ENCODE peak calls at places on chromosome 15, in six cellular contexts. L is H9, O is suprapubic skin, S is RWPE1, H is lower lobe of right lung, I is psoas muscle. F is an unnamed sample.

GRCh38 chr15:29698030-29698701 is 124.1 kb downstream of the TJP1 start:
- DNase-seq in L (no peak), H (no peak), S (peak; percentile 69), I (no peak), O (no peak), F (no peak)

GRCh38 chr15:72222433-72222832 is 8.6 kb downstream of the PKM start:
- DNase-seq in I (peak; percentile 90), H (no peak), L (no peak), S (peak; percentile 96), O (no peak), F (no peak)

GRCh38 chr15:42736178-42736792 is 643 bp downstream of the CDAN1 start:
- DNase-seq in H (no peak), I (no peak), O (no peak), L (no peak), S (peak; percentile 42), F (no peak)

GRCh38 chr15:23629234-23629805 is 18.3 kb downstream of the MAGEL2 start:
- DNase-seq in O (no peak), I (no peak), L (no peak), S (no peak), H (no peak), F (no peak)

GRCh38 chr15:23860290-23860751 is 173.2 kb upstream of the NDN start:
- DNase-seq in H (no peak), O (no peak), L (peak; percentile 94), S (no peak), I (no peak), F (no peak)

GRCh38 chr15:79010278-79010677 is 65.4 kb upstream of the CTSH start:
- DNase-seq in S (no peak), H (no peak), L (no peak), O (no peak), I (no peak), F (no peak)

GRCh38 chr15:100844778-100845177 is 34.9 kb upstream of the ALDH1A3 start:
- DNase-seq in H (no peak), I (no peak), O (no peak), S (no peak), L (no peak), F (no peak)

GRCh38 chr15:77533530-77533929 is 99.2 kb downstream of the LINGO1 start:
- DNase-seq in S (no peak), L (no peak), H (no peak), O (no peak), I (peak; percentile 3), F (peak; percentile 43)

GRCh38 chr15:48581221-48581620 is 64.3 kb downstream of the FBN1 start:
- DNase-seq in I (no peak), S (no peak), O (no peak), L (no peak), H (no peak), F (no peak)

GRCh38 chr15:70492240-70493177 is 270.8 kb downstream of the UACA start:
- DNase-seq in O (no peak), S (peak; percentile 84), I (peak; percentile 66), L (no peak), H (peak; percentile 82), F (peak; percentile 88)

GRCh38 chr15:86201313-86202008 is 121.8 kb downstream of the AGBL1 start:
- DNase-seq in S (no peak), L (no peak), O (no peak), I (no peak), H (no peak), F (no peak)

GRCh38 chr15:61644550-61644949 is 415.4 kb upstream of the RORA start:
- DNase-seq in H (no peak), I (no peak), S (no peak), L (no peak), O (no peak), F (no peak)

GRCh38 chr15:77901921-77902750 is 175.4 kb downstream of the TBC1D2B start:
- DNase-seq in S (no peak), I (peak; percentile 23), H (peak; percentile 23), O (no peak), L (no peak), F (peak; percentile 56)

GRCh38 chr15:47184405-47185221 is 532.7 kb upstream of the SEMA6D start:
- DNase-seq in H (no peak), O (no peak), I (no peak), L (peak; percentile 45), S (peak; percentile 3), F (no peak)

GRCh38 chr15:45921376-45921775 is 286.5 kb downstream of the SQOR start:
- DNase-seq in H (no peak), O (no peak), I (no peak), L (no peak), S (peak; percentile 3), F (no peak)

GRCh38 chr15:91383532-91383931 is 283.5 kb downstream of the SV2B start:
- DNase-seq in L (no peak), H (no peak), S (no peak), I (no peak), O (no peak), F (no peak)

DNA sequence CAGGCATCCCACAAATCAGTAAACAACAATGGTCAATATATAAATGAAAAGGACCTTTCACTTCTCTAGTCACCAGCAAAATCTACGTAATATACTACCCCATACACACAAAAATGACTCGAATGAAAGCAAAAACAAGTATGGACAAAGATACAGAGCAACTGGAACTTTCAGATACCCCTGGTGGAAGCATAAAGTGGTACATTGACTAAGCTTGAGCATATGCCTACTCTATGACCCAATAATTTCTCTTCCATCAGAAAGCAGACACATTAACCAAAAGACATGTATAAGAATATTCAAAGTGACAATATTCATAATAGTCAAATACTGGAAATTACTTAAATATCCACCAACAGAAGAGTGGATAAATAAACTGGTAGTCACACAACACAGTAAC is 86.0 kb downstream of the EFL1 start:
- DNase-seq in I (no peak), O (no peak), H (no peak), S (no peak), L (no peak), F (no peak)
- TF ChIP-seq CTCF in I (no peak), O (no peak), H (no peak), S (no peak), L (peak; percentile 20), F (peak; percentile 33)

GRCh38 chr15:80999623-81000036 is 1.1 kb upstream of the TLNRD1 start:
- DNase-seq in L (no peak), S (peak; percentile 34), H (peak; percentile 57), O (no peak), I (no peak), F (no peak)

GRCh38 chr15:80997692-80998091 is 3.0 kb upstream of the TLNRD1 start:
- DNase-seq in I (no peak), L (no peak), O (no peak), H (no peak), S (no peak), F (no peak)

GRCh38 chr15:80992436-80992835 is 2.8 kb upstream of the MESD start:
- DNase-seq in H (no peak), I (no peak), L (no peak), O (no peak), S (no peak), F (no peak)

GRCh38 chr15:80998252-80998651 is 2.5 kb upstream of the TLNRD1 start:
- DNase-seq in S (no peak), L (no peak), I (no peak), H (no peak), O (no peak), F (no peak)

GRCh38 chr15:80996247-80996646 is 4.5 kb upstream of the TLNRD1 start:
- DNase-seq in L (no peak), H (no peak), I (no peak), S (no peak), O (no peak), F (no peak)
- TF ChIP-seq CTCF in L (peak; percentile 78), H (peak; percentile 53), I (peak; percentile 42), S (no peak), O (no peak), F (peak; percentile 74)

GRCh38 chr15:65318870-65319356 is 14.4 kb downstream of the RNU5B-1 start:
- DNase-seq in L (peak; percentile 88), H (peak; percentile 78), S (peak; percentile 90), O (no peak), I (peak; percentile 86), F (no peak)
- TF ChIP-seq CTCF in L (peak; percentile 98), H (peak; percentile 92), S (peak; percentile 96), O (peak; percentile 93), I (peak; percentile 96), F (peak; percentile 91)

GRCh38 chr15:51286816-51287215 is 51.6 kb downstream of the CYP19A1 start:
- DNase-seq in I (no peak), S (no peak), H (no peak), L (peak; percentile 34), O (no peak), F (no peak)
- TF ChIP-seq CTCF in I (no peak), S (no peak), H (peak; percentile 20), L (peak; percentile 50), O (no peak), F (no peak)

GRCh38 chr15:81893182-81893833 is 152.5 kb downstream of the MEX3B start:
- DNase-seq in S (no peak), I (no peak), L (no peak), O (no peak), H (no peak), F (no peak)
- TF ChIP-seq CTCF in S (no peak), I (no peak), L (no peak), O (no peak), H (no peak), F (no peak)

GRCh38 chr15:98596885-98597343 is 51.4 kb upstream of the IGF1R start:
- DNase-seq in L (no peak), I (no peak), H (no peak), O (no peak), S (no peak), F (no peak)
- TF ChIP-seq CTCF in L (no peak), I (no peak), H (no peak), O (no peak), S (no peak), F (no peak)

DNA sequence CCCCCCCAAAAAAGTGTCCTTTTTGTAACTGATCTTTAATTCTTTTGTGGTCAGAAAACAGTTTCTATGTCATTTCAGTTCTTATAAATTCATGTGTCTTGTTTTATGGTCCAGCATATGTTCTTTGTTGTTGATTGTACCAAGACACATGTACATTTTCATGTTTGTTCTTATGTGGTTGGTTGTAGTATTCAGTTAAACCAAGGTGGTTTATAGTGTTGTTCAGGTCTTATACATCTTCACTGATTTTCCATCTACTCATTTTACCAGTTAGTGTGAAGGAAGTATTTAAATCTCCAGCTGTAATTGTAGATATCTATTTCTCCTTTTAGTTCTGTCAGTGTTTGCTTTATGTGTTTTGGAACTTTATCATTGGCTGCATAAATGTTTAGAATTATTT is 24.0 kb downstream of the MEF2A start:
- DNase-seq in S (no peak), I (no peak), L (no peak), O (no peak), H (no peak), F (no peak)
- TF ChIP-seq CTCF in S (no peak), I (no peak), L (no peak), O (no peak), H (no peak), F (no peak)